ENCODE peak calls at places on chromosome 2, in four cellular contexts. P is PC-9, R is pancreas, I is A549. L is an unnamed sample. For H3K9me3, the result is how much of the 10 kb centered on the place peaks cover.

GRCh38 chr2:10963155-10963554 is 51.4 kb downstream of the KCNF1 start:
- DNase-seq in P (no peak), R (no peak), I (no peak), L (no peak)

GRCh38 chr2:237195396-237196119 is 109.9 kb downstream of the COPS8 start:
- DNase-seq in P (no peak), R (no peak), I (no peak), L (no peak)

GRCh38 chr2:27054721-27055120 is 3.3 kb downstream of the AGBL5 start:
- DNase-seq in P (no peak), R (no peak), I (no peak), L (no peak)

GRCh38 chr2:45248214-45248613 is 239.0 kb upstream of the SIX2 start:
- DNase-seq in P (peak), R (no peak), I (no peak), L (no peak)

GRCh38 chr2:219350938-219351280 is 18.4 kb upstream of the RESP18 start:
- DNase-seq in P (no peak), R (no peak), I (no peak), L (no peak)

GRCh38 chr2:14560686-14561085 is 71.8 kb upstream of the LRATD1 start:
- DNase-seq in P (no peak), R (no peak), I (no peak), L (no peak)

GRCh38 chr2:58319481-58319880 is 78.4 kb upstream of the FANCL start:
- DNase-seq in P (no peak), R (no peak), I (no peak), L (no peak)

GRCh38 chr2:210541280-210541902 is 15.0 kb upstream of the CPS1 start:
- DNase-seq in P (no peak), R (no peak), I (no peak), L (no peak)

GRCh38 chr2:15846626-15847025 is 93.7 kb upstream of the MYCN start:
- DNase-seq in P (no peak), R (no peak), I (no peak), L (no peak)

GRCh38 chr2:54967759-54968365 is 82.4 kb downstream of the RTN4 start:
- DNase-seq in P (no peak), R (no peak), I (no peak), L (no peak)

GRCh38 chr2:39401319-39401718 is 35.8 kb downstream of the MAP4K3 start:
- DNase-seq in P (no peak), R (peak), I (no peak), L (no peak)

GRCh38 chr2:156562136-156562535 is 126.0 kb downstream of the GPD2 start:
- DNase-seq in P (no peak), R (no peak), I (no peak), L (no peak)

GRCh38 chr2:120564213-120565094 is 171.2 kb upstream of the GLI2 start:
- DNase-seq in P (peak), R (no peak), I (no peak), L (no peak)

GRCh38 chr2:46284812-46285211 is 12.4 kb upstream of the EPAS1 start:
- DNase-seq in P (no peak), R (no peak), I (no peak), L (no peak)

GRCh38 chr2:30871980-30872789 is 64.9 kb upstream of the CAPN13 start:
- DNase-seq in P (peak), R (no peak), I (no peak), L (no peak)

DNA sequence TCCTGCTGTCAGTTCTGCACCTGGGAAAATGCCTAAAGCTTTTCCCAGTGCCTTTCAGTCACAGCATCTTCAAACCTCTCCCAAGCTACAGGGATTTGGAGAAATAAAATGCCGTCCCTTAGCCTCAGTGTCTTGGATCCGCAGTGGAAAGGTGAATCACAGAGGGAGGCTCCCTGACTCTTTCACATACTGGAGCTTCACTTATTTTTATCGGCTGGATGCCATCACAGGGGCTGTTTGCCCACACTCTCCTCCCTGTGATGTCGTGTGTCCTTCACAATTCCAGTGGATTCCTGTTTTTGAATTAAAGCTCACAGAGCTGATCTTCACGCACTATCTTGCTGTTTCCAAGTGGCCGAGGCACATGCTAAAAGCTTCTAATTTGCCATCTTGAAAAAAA is 1303.1 kb upstream of the DDX18 start:
- DNase-seq in P (no peak), R (no peak), I (no peak), L (no peak)
- H3K9me3 ChIP-seq in P (under half), R (under half), I (under half), L (under half)

DNA sequence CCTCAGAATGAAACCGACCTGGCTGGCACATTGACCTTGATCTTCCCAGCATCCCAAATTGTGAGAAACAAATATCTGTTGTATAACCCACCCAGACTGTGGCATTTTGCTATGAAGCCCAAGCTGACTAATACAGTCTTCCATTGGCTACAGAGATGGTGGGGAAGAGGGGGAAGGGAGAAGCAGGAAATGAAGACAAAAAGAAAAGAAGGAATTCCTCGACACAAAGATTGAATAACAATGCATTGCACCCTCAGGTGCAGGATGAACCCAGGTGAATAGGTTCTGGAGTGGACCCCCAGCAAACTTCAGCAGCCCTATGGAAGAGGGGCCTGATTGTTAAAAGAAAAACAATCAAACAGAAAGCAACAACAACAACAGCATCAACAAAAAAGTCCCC is 270.7 kb downstream of the FSIP2 start:
- DNase-seq in P (no peak), R (no peak), I (no peak), L (no peak)
- H3K4me3 ChIP-seq in P (no peak), R (no peak), I (no peak), L (no peak)

DNA sequence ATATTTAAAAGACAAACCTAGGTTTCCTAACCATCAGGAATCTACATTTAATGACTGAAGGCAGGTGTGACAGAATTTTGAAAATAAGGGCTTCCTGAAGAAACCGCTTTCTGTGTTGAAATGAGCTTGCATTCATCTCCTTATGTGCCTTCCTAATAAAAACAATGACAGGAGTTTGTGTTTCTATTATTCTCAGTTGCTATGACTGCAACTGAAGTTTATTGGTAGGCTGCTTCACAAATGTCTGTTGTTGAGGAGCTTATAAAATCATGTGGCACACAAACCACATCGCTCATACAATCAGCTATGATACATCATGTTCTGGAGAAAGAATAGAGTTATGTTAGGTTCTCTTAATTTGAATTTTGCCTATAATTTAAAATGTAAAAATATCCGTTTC is 362.7 kb upstream of the SLC8A1 start:
- DNase-seq in P (no peak), R (no peak), I (no peak), L (no peak)
- H3K27ac ChIP-seq in P (no peak), R (no peak), I (no peak), L (no peak)

DNA sequence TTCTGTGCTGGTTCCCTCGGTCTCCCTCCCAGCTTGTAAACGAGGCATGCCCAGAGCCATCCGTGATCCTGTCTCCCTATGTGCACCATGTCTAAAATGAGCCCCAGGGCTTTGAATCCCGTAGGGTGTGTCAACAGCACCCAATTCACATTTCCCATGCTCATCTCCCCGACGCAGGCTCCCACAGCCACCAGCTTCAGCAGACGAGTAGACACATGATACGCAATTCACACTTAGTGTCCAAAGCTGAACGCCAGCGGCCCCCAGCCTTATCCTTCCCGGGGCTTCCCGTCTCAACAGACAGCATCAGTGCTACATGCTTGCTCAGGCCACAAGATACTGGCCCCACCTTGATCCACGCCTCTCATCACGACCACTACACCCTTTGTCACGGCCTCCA is 88.1 kb downstream of the EIPR1 start:
- DNase-seq in P (no peak), R (no peak), I (no peak), L (no peak)
- H3K9me3 ChIP-seq in P (under half), R (under half), I (under half), L (under half)

DNA sequence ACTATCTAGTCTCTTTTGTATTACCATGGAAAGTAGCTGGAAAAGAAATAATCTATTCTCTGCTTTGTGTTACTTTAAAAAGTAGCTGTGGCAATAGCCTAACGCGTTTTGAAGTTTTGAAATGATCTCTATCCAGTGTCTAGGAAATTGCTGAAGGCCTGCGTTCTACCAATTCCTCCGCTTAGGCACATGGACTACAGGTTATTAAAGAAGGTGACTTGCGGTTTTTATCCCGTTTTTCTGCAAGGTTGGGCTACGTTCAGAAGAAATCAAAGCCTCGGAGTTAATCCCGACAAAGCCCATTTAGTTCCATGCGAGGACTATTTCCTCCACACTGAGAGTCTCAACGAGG is 636 bp upstream of the UBXN4 start:
- DNase-seq in P (no peak), R (no peak), I (no peak), L (no peak)
- H3K4me3 ChIP-seq in P (no peak), R (peak), I (no peak), L (peak)

DNA sequence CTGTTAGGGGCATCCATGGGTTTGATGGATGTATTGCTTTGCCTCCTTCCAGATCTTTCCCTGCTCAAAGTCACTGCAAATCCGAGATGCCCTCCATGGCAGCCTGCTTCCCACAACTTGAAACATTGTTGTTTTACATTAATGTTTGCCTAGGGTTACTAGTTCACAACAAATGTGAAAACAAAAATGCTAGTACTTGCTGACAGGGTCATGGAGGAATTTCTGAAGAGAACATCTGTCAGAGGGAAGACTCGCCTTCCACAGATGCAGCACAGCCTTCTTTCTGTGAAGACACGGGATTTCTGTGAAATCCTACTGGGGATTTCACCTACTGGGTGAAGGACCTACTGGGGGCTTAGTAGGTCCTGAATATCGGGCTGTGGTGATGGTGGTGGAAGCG is 260.0 kb upstream of the FN1 start:
- DNase-seq in P (no peak), R (no peak), I (no peak), L (no peak)
- H3K27ac ChIP-seq in P (no peak), R (no peak), I (peak), L (no peak)

GRCh38 chr2:228522977-228523376 is 341.5 kb upstream of the SPHKAP start:
- DNase-seq in P (no peak), R (no peak), I (no peak), L (no peak)

GRCh38 chr2:228516019-228516418 is 334.5 kb upstream of the SPHKAP start:
- DNase-seq in P (no peak), R (no peak), I (no peak), L (no peak)

GRCh38 chr2:228522276-228522675 is 340.8 kb upstream of the SPHKAP start:
- DNase-seq in P (no peak), R (no peak), I (no peak), L (no peak)

DNA sequence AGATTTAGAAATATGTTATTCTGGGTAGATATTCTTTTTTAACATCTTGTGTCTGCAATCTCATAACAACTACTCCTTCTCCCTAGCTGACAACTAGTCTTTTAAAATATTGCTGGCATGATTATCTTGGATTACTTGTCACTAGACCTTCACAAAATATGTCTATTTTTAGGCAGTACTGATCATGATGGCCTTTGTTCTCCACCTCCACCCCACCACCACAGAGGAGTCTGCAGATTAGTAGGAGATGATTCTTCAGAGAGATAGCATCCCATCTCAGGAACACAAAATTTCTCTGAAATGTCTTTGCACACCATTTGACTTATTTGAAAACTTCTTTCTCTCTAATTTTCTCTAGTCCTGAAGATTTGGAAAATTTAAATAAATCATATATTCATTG is 338.1 kb upstream of the SPHKAP start:
- DNase-seq in P (no peak), R (no peak), I (no peak), L (no peak)
- H3K9me3 ChIP-seq in P (under half), R (under half), I (under half), L (under half)

GRCh38 chr2:174012347-174013309 is 47.5 kb upstream of the SP3 start:
- DNase-seq in P (no peak), R (no peak), I (no peak), L (no peak)
- H3K4me3 ChIP-seq in P (no peak), R (peak), I (no peak), L (peak)

DNA sequence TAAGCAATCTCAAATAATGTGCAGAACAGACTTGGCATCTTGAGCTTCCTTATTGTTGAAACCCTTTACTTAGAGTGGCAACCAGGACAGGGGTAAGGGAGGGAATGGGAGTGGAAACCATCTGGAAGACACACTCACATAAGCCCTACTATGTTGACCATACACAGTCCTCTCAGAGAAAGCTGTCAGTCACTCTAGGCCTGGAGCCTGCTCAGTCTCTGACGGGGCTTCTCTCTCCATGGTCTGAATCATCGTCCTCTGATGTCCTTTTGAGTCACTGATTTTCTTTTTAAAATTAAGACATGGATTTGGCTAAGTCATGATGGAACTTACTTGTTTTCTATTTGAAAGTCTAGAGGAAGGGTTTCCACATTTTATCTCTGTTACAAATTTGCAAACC is 74.0 kb downstream of the MYO1B start:
- DNase-seq in P (no peak), R (no peak), I (peak), L (no peak)
- H3K27ac ChIP-seq in P (no peak), R (no peak), I (peak), L (peak)